ENCODE peak calls at places on chromosomes 6 and 20, in five cellular contexts. X is GM23338, R is hepatocyte, G is OCI-LY7, Y is PC-3. C is an unnamed sample.
A peak's percentile ranks its signal among the peaks of the same experiment; 100 is the strongest.

GRCh38 chr6:2028457-2029038 is 216.9 kb downstream of the GMDS start:
- DNase-seq in X (no peak), R (no peak), Y (peak; percentile 8), G (peak; percentile 39), C (no peak)

GRCh38 chr6:105988321-105988720 is 97.8 kb upstream of the PRDM1 start:
- DNase-seq in R (no peak), Y (no peak), G (no peak), X (no peak), C (peak; percentile 55)

GRCh38 chr20:11204926-11205768 is 531.3 kb upstream of the JAG1 start:
- DNase-seq in R (peak; percentile 85), Y (peak; percentile 84), G (peak; percentile 50), X (peak; percentile 88), C (peak; percentile 75)

GRCh38 chr6:21922086-21922485 is 328.5 kb downstream of the SOX4 start:
- DNase-seq in Y (peak; percentile 35), G (no peak), X (peak; percentile 72), R (peak; percentile 25), C (peak; percentile 45)

GRCh38 chr6:111462770-111463391 is 20.1 kb downstream of the REV3L start:
- DNase-seq in R (peak; percentile 47), Y (peak; percentile 38), X (no peak), G (no peak), C (peak; percentile 67)

GRCh38 chr20:60572991-60573390 is 614.8 kb downstream of the CDH26 start:
- DNase-seq in G (no peak), Y (no peak), X (no peak), R (no peak), C (peak; percentile 27)

GRCh38 chr6:84137051-84137375 is 90.4 kb downstream of the CEP162 start:
- DNase-seq in X (no peak), R (no peak), Y (peak; percentile 2), G (no peak), C (no peak)

GRCh38 chr6:104527761-104528415 is 331.8 kb downstream of the HACE1 start:
- DNase-seq in R (peak; percentile 30), Y (peak; percentile 57), X (peak; percentile 62), G (peak; percentile 70), C (peak; percentile 43)

GRCh38 chr20:39880890-39881289 is 808.1 kb downstream of the MAFB start:
- DNase-seq in R (no peak), Y (no peak), G (no peak), X (peak; percentile 50), C (peak; percentile 70)

GRCh38 chr6:104595315-104595820 is 264.4 kb downstream of the HACE1 start:
- DNase-seq in R (no peak), Y (no peak), X (no peak), G (no peak), C (no peak)

GRCh38 chr20:22834651-22835256 is 200.4 kb upstream of the SSTR4 start:
- DNase-seq in X (no peak), Y (no peak), R (no peak), G (no peak), C (no peak)

GRCh38 chr20:46563170-46563847 is 12.9 kb upstream of the OCSTAMP start:
- DNase-seq in X (peak; percentile 70), G (no peak), Y (no peak), R (no peak), C (no peak)

GRCh38 chr6:36216559-36216958 is 20.0 kb downstream of the BRPF3 start:
- DNase-seq in Y (peak; percentile 48), G (no peak), R (no peak), X (no peak), C (peak; percentile 45)

GRCh38 chr20:63070301-63070625 is 63.5 kb upstream of the BHLHE23 start:
- DNase-seq in Y (no peak), X (no peak), R (no peak), G (no peak), C (no peak)

GRCh38 chr20:63060057-63060991 is 53.6 kb upstream of the BHLHE23 start:
- DNase-seq in X (no peak), Y (peak; percentile 70), G (no peak), R (no peak), C (peak; percentile 60)

GRCh38 chr6:107275330-107275865 is 160.1 kb upstream of the BEND3 start:
- DNase-seq in G (no peak), Y (peak; percentile 11), R (peak; percentile 72), X (no peak), C (no peak)

GRCh38 chr6:39758905-39759605 is 33.1 kb upstream of the DAAM2 start:
- DNase-seq in R (no peak), G (no peak), Y (no peak), X (no peak), C (no peak)

GRCh38 chr20:43009497-43009896 is 180.2 kb downstream of the PTPRT start:
- DNase-seq in Y (no peak), G (no peak), R (no peak), X (no peak), C (no peak)

GRCh38 chr6:36954262-36954931 is at the start of gene PI16:
- DNase-seq in R (no peak), G (no peak), X (no peak), Y (no peak), C (no peak)

DNA sequence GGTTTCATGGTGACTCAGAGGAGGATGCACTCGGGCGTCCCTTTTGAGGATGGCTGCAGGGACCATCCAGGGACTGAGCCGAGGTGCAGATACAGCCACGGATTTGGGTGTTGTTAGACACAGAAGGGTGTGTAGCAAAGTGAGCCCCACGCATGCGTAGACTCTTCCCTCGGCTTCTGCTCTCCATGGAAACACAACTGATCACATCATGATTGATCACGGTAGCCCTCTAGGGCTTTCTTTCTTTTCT is 606 bp upstream of the ULBP1 start:
- DNase-seq in X (peak; percentile 62), G (peak; percentile 29), Y (peak; percentile 58), R (no peak), C (peak; percentile 70)
- TF ChIP-seq EZH2phosphoT487 in X (no peak), G (no peak), Y (no peak), R (no peak), C (no peak)

DNA sequence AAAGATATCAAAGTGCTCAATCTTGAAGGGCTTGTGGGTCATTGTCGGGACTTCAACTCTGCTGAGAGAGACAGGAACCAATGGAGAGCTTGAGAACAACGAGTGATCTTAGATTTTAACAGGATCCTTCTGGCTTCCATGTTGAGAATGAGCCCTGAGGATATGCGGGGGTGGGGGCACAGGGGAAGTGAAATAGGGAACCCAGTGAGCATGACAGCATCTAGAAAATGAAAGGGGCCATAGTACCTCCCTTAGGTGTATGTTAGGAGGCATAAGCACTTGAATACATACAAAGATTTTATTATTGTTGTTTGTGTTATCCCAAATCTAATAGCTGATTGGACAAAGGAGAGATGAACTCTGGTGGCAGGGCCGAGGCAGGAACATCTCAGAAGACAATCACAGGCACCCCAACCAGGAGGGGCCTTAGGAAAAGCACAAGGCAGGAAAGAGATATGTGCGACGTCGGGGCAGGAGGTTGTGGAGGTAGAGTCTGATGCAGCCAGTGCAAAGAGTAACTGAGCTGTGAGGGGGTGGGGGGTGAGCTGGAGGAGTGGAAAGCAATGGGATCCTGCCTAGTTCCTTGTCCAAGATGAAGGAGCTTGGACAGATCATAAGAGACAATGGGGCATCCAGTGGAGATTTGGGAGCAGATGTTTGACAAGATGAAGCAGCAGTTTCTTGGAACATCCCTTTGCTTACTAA is 10.4 kb downstream of the TGM6 start:
- DNase-seq in Y (no peak), X (no peak), R (no peak), G (no peak), C (no peak)
- H3K4me2 ChIP-seq in Y (no peak overlapping the region), X (no peak overlapping the region), R (no peak overlapping the region), G (no peak overlapping the region), C (no peak overlapping the region)

DNA sequence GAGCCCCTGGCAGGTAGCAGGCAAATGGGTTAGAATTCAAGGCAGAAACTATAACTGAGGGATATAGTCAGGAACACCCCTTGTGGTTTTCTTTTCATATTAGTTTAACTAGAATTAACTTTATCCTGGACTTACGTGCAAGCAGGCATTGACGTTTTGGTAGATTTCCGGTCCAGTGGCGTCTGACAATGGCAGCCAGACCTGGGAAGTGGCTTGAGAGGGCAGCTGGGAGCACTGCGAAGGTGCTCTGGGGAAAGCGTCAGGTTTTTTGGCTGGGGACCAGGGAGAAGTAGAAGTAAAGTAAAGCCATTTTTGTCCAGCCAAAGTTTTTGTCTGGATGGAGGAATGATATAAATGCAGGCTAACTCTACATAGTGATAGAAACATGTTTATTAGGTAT is 8.4 kb upstream of the ACSS1 start:
- DNase-seq in R (no peak), Y (no peak), X (no peak), G (no peak), C (no peak)
- TF ChIP-seq EZH2phosphoT487 in R (no peak), Y (no peak), X (no peak), G (no peak), C (no peak)

GRCh38 chr6:158344534-158344933 is 32.3 kb downstream of the TULP4 start:
- DNase-seq in R (no peak), G (no peak), X (no peak), Y (no peak), C (no peak)
- H3K4me2 ChIP-seq in R (no peak overlapping the region), G (no peak overlapping the region), X (no peak overlapping the region), Y (no peak overlapping the region), C (no peak overlapping the region)

GRCh38 chr20:3077618-3078134 is 6.3 kb downstream of the OXT start:
- DNase-seq in X (no peak), Y (no peak), R (no peak), G (no peak), C (no peak)

GRCh38 chr20:3081641-3082040 is 2.9 kb downstream of the AVP start:
- DNase-seq in R (no peak), X (no peak), G (no peak), Y (no peak), C (no peak)

GRCh38 chr20:3082306-3082951 is 2.1 kb downstream of the AVP start:
- DNase-seq in Y (no peak), G (no peak), X (peak; percentile 40), R (peak; percentile 50), C (peak; percentile 54)

GRCh38 chr20:3082955-3083952 is 1.3 kb downstream of the AVP start:
- DNase-seq in Y (no peak), X (peak; percentile 55), G (no peak), R (no peak), C (no peak)

DNA sequence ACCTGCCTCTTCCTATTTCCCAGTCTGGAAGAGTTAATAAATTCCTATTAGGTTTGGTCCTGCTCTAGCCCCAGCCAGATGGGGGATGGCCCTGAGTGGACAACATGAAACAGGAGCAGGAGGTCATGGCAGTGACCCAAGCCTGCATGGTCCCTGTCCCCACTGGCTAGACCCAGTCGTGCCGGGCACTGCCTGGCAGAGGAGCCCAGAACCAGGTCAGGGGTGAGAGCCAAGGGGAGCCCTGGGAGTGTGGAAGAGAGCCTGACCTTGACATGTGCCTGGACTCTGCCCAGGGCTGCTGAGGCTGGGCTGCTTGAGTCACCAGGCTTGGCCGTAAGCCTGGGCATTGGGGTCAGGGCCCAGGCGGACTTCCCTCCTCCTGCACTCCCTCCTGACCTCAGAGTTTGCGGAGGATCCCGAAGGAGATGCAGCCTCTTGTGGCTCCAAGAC is 3.6 kb downstream of the AVP start:
- DNase-seq in X (no peak), R (no peak), Y (no peak), G (no peak), C (peak; percentile 64)
- TF ChIP-seq EZH2phosphoT487 in X (no peak), R (no peak), Y (no peak), G (no peak), C (no peak)

GRCh38 chr6:27547157-27548075 is 74.5 kb upstream of the ZNF184 start:
- DNase-seq in G (peak; percentile 4), Y (peak; percentile 89), X (peak; percentile 80), R (peak; percentile 61), C (peak; percentile 59)
- H3K4me2 ChIP-seq in G (no peak overlapping the region), Y (peak overlapping the region; percentile 83), X (peak overlapping the region; percentile 77), R (peak overlapping the region; percentile 71), C (peak overlapping the region; percentile 71)